ENCODE peak calls at places on chromosomes 13 and 19, in nine cellular contexts. M is Calu3; I is naive thymus-derived CD8-positive, alpha-beta T cell; F is fibroblast of the aortic adventitia; O is central memory CD4-positive, alpha-beta T cell; L is GDM1; E is osteocyte; N is stimulated activated CD4-positive, alpha-beta T cell treated with anti-CD3 and anti-CD28 coated beads, Interleukin-1b, Interleukin-23, amount 100 ng/mL, for 24 hours; A is T-helper 2 cell. W is an unnamed sample.

GRCh38 chr19:35845215-35846037 is 6.9 kb downstream of the NPHS1 start:
- DNase-seq in M (peak), I (no peak), F (no peak), O (no peak), L (no peak), E (no peak), N (no peak), A (no peak), W (no peak)

GRCh38 chr13:24985102-24985501 is 110.8 kb upstream of the PABPC3 start:
- DNase-seq in M (no peak), I (no peak), F (no peak), O (no peak), L (no peak), E (no peak), N (no peak), A (no peak), W (no peak)

GRCh38 chr19:49637865-49638350 is 2.0 kb downstream of the RRAS start:
- DNase-seq in M (peak), I (no peak), F (peak), O (no peak), L (no peak), E (peak), N (no peak), A (no peak), W (peak)

GRCh38 chr13:44575035-44575434 is 1.1 kb downstream of the TSC22D1 start:
- DNase-seq in M (no peak), I (no peak), F (no peak), O (no peak), L (no peak), E (no peak), N (no peak), A (no peak), W (no peak)

GRCh38 chr13:42035905-42036521 is 12.4 kb upstream of the DGKH start:
- DNase-seq in M (no peak), I (no peak), F (no peak), O (no peak), L (no peak), E (no peak), N (no peak), A (no peak), W (no peak)

GRCh38 chr13:99686157-99686572 is 184.9 kb downstream of the TM9SF2 start:
- DNase-seq in M (no peak), I (no peak), F (peak), O (no peak), L (peak), E (no peak), N (no peak), A (no peak), W (peak)

GRCh38 chr13:107277911-107278310 is 710.0 kb upstream of the ARGLU1 start:
- DNase-seq in M (no peak), I (no peak), F (no peak), O (no peak), L (no peak), E (no peak), N (no peak), A (no peak), W (no peak)

GRCh38 chr19:6480843-6481415 is 658 bp downstream of the DENND1C start:
- DNase-seq in M (no peak), I (no peak), F (no peak), O (no peak), L (no peak), E (no peak), N (no peak), A (no peak), W (no peak)

GRCh38 chr13:91719033-91719432 is 320.6 kb downstream of the GPC5 start:
- DNase-seq in M (no peak), I (no peak), F (no peak), O (no peak), L (no peak), E (no peak), N (no peak), A (no peak), W (peak)

GRCh38 chr13:41905600-41906254 is 55.2 kb downstream of the VWA8 start:
- DNase-seq in M (no peak), I (no peak), F (peak), O (peak), L (no peak), E (no peak), N (no peak), A (no peak), W (no peak)

GRCh38 chr19:7833225-7834156 is 3.5 kb downstream of the EVI5L start:
- DNase-seq in M (peak), I (no peak), F (peak), O (no peak), L (no peak), E (no peak), N (no peak), A (no peak), W (peak)